ENCODE peak calls at places on chromosomes 2 and 18, in eight cellular contexts. One of them, this sample, is unnamed.

GRCh38 chr18:45449761-45450227 is 165.5 kb upstream of the SLC14A2 start:
- DNase-seq in NCI-H2107: no peak
- DNase-seq in lung microvascular endothelial cell: no peak
- DNase-seq in HFFc6: no peak
- DNase-seq in ovary: peak
- DNase-seq in T-helper 22 cell: no peak
- DNase-seq in germinal center: no peak
- DNase-seq in right lobe of liver: no peak
- DNase-seq in this sample: peak

GRCh38 chr2:219087848-219088247 is 27.1 kb upstream of the IHH start:
- DNase-seq in right lobe of liver: no peak
- DNase-seq in T-helper 22 cell: no peak
- DNase-seq in lung microvascular endothelial cell: no peak
- DNase-seq in HFFc6: no peak
- DNase-seq in NCI-H2107: no peak
- DNase-seq in ovary: no peak
- DNase-seq in germinal center: no peak
- DNase-seq in this sample: no peak

GRCh38 chr2:201007584-201007998 is 44.1 kb upstream of the ORC2 start:
- DNase-seq in ovary: no peak
- DNase-seq in HFFc6: no peak
- DNase-seq in germinal center: no peak
- DNase-seq in lung microvascular endothelial cell: no peak
- DNase-seq in right lobe of liver: no peak
- DNase-seq in NCI-H2107: no peak
- DNase-seq in T-helper 22 cell: no peak
- DNase-seq in this sample: no peak

GRCh38 chr2:97951155-97951670 is 44.5 kb downstream of the TMEM131 start:
- DNase-seq in NCI-H2107: no peak
- DNase-seq in right lobe of liver: no peak
- DNase-seq in lung microvascular endothelial cell: no peak
- DNase-seq in ovary: no peak
- DNase-seq in HFFc6: no peak
- DNase-seq in germinal center: no peak
- DNase-seq in T-helper 22 cell: no peak
- DNase-seq in this sample: no peak

GRCh38 chr18:9086624-9087023 is 15.9 kb upstream of the NDUFV2 start:
- DNase-seq in T-helper 22 cell: no peak
- DNase-seq in germinal center: no peak
- DNase-seq in HFFc6: no peak
- DNase-seq in lung microvascular endothelial cell: no peak
- DNase-seq in NCI-H2107: no peak
- DNase-seq in right lobe of liver: no peak
- DNase-seq in ovary: no peak
- DNase-seq in this sample: no peak

GRCh38 chr2:240960309-240960962 is 38.0 kb upstream of the SNED1 start:
- DNase-seq in lung microvascular endothelial cell: no peak
- DNase-seq in NCI-H2107: no peak
- DNase-seq in HFFc6: no peak
- DNase-seq in T-helper 22 cell: no peak
- DNase-seq in ovary: peak
- DNase-seq in right lobe of liver: peak
- DNase-seq in germinal center: no peak
- DNase-seq in this sample: peak

GRCh38 chr2:20823917-20824316 is 1.0 kb upstream of the LDAH start:
- DNase-seq in lung microvascular endothelial cell: no peak
- DNase-seq in right lobe of liver: no peak
- DNase-seq in NCI-H2107: no peak
- DNase-seq in germinal center: no peak
- DNase-seq in HFFc6: peak
- DNase-seq in T-helper 22 cell: no peak
- DNase-seq in ovary: no peak
- DNase-seq in this sample: no peak

GRCh38 chr18:23131693-23132319 is 3.5 kb upstream of the CABLES1 start:
- DNase-seq in lung microvascular endothelial cell: peak
- DNase-seq in right lobe of liver: peak
- DNase-seq in T-helper 22 cell: peak
- DNase-seq in germinal center: peak
- DNase-seq in ovary: peak
- DNase-seq in NCI-H2107: no peak
- DNase-seq in HFFc6: peak
- DNase-seq in this sample: peak

GRCh38 chr2:43568226-43568625 is 27.6 kb downstream of the THADA start:
- DNase-seq in right lobe of liver: no peak
- DNase-seq in NCI-H2107: no peak
- DNase-seq in T-helper 22 cell: no peak
- DNase-seq in lung microvascular endothelial cell: no peak
- DNase-seq in germinal center: no peak
- DNase-seq in ovary: no peak
- DNase-seq in HFFc6: no peak
- DNase-seq in this sample: no peak

GRCh38 chr18:48100712-48101165 is 170.3 kb upstream of the SMAD2 start:
- DNase-seq in right lobe of liver: no peak
- DNase-seq in NCI-H2107: no peak
- DNase-seq in T-helper 22 cell: no peak
- DNase-seq in lung microvascular endothelial cell: no peak
- DNase-seq in HFFc6: no peak
- DNase-seq in ovary: no peak
- DNase-seq in germinal center: no peak
- DNase-seq in this sample: no peak

GRCh38 chr18:44514766-44515165 is 165.9 kb upstream of the SETBP1 start:
- DNase-seq in T-helper 22 cell: no peak
- DNase-seq in NCI-H2107: no peak
- DNase-seq in ovary: no peak
- DNase-seq in germinal center: no peak
- DNase-seq in HFFc6: no peak
- DNase-seq in right lobe of liver: no peak
- DNase-seq in lung microvascular endothelial cell: no peak
- DNase-seq in this sample: no peak

GRCh38 chr2:3958969-3959368 is 255.6 kb downstream of the DCDC2C start:
- DNase-seq in NCI-H2107: no peak
- DNase-seq in right lobe of liver: no peak
- DNase-seq in germinal center: no peak
- DNase-seq in HFFc6: no peak
- DNase-seq in lung microvascular endothelial cell: no peak
- DNase-seq in ovary: no peak
- DNase-seq in T-helper 22 cell: no peak
- DNase-seq in this sample: no peak

GRCh38 chr18:13287372-13287771 is 68.8 kb downstream of the LDLRAD4 start:
- DNase-seq in T-helper 22 cell: no peak
- DNase-seq in NCI-H2107: no peak
- DNase-seq in germinal center: no peak
- DNase-seq in ovary: no peak
- DNase-seq in HFFc6: no peak
- DNase-seq in right lobe of liver: no peak
- DNase-seq in lung microvascular endothelial cell: no peak
- DNase-seq in this sample: no peak